ENCODE peak calls at places on chromosomes 12 and 14, in nine cellular contexts. One of them, this sample, is unnamed.

GRCh38 chr12:105706973-105707334 is 376.5 kb downstream of the C12orf75 start:
- DNase-seq in EH: no peak
- DNase-seq in NCI-H1092: no peak
- DNase-seq in sigmoid colon: no peak
- DNase-seq in germinal center: no peak
- DNase-seq in activated CD4-positive, alpha-beta T cell treated with anti-CD3 and anti-CD28 coated beads for 4 hours: no peak
- DNase-seq in A549: no peak
- DNase-seq in globus pallidus: no peak
- DNase-seq in lung: no peak
- DNase-seq in this sample: no peak

GRCh38 chr12:116761499-116761898 is 23.4 kb downstream of the RNFT2 start:
- DNase-seq in EH: no peak
- DNase-seq in NCI-H1092: no peak
- DNase-seq in sigmoid colon: peak; percentile 30
- DNase-seq in germinal center: no peak
- DNase-seq in activated CD4-positive, alpha-beta T cell treated with anti-CD3 and anti-CD28 coated beads for 4 hours: no peak
- DNase-seq in A549: no peak
- DNase-seq in globus pallidus: no peak
- DNase-seq in lung: no peak
- DNase-seq in this sample: no peak

GRCh38 chr14:91357731-91358319 is 59.8 kb downstream of the CCDC88C start:
- DNase-seq in EH: no peak
- DNase-seq in NCI-H1092: no peak
- DNase-seq in sigmoid colon: no peak
- DNase-seq in germinal center: no peak
- DNase-seq in activated CD4-positive, alpha-beta T cell treated with anti-CD3 and anti-CD28 coated beads for 4 hours: no peak
- DNase-seq in A549: no peak
- DNase-seq in globus pallidus: no peak
- DNase-seq in lung: no peak
- DNase-seq in this sample: no peak

GRCh38 chr12:132561784-132562156 is 48.6 kb downstream of the LRCOL1 start:
- DNase-seq in EH: peak; percentile 13
- DNase-seq in NCI-H1092: peak; percentile 11
- DNase-seq in sigmoid colon: no peak
- DNase-seq in germinal center: peak; percentile 64
- DNase-seq in activated CD4-positive, alpha-beta T cell treated with anti-CD3 and anti-CD28 coated beads for 4 hours: no peak
- DNase-seq in A549: peak; percentile 75
- DNase-seq in globus pallidus: no peak
- DNase-seq in lung: no peak
- DNase-seq in this sample: peak; percentile 6

GRCh38 chr14:65164068-65164824 is 61.9 kb upstream of the MAX start:
- DNase-seq in EH: peak; percentile 58
- DNase-seq in NCI-H1092: peak; percentile 50
- DNase-seq in sigmoid colon: no peak
- DNase-seq in germinal center: peak; percentile 58
- DNase-seq in activated CD4-positive, alpha-beta T cell treated with anti-CD3 and anti-CD28 coated beads for 4 hours: peak; percentile 36
- DNase-seq in A549: peak; percentile 64
- DNase-seq in globus pallidus: no peak
- DNase-seq in lung: no peak
- DNase-seq in this sample: peak; percentile 18

GRCh38 chr12:71441836-71442566 is 2.4 kb downstream of the LGR5 start:
- DNase-seq in EH: no peak
- DNase-seq in NCI-H1092: no peak
- DNase-seq in sigmoid colon: no peak
- DNase-seq in germinal center: no peak
- DNase-seq in activated CD4-positive, alpha-beta T cell treated with anti-CD3 and anti-CD28 coated beads for 4 hours: no peak
- DNase-seq in A549: no peak
- DNase-seq in globus pallidus: peak; percentile 52
- DNase-seq in lung: no peak
- DNase-seq in this sample: no peak

GRCh38 chr14:54567224-54567633 is 301 bp downstream of the SAMD4A start:
- DNase-seq in EH: peak; percentile 49
- DNase-seq in NCI-H1092: no peak
- DNase-seq in sigmoid colon: no peak
- DNase-seq in germinal center: no peak
- DNase-seq in activated CD4-positive, alpha-beta T cell treated with anti-CD3 and anti-CD28 coated beads for 4 hours: no peak
- DNase-seq in A549: no peak
- DNase-seq in globus pallidus: no peak
- DNase-seq in lung: peak; percentile 37
- DNase-seq in this sample: peak; percentile 36

GRCh38 chr12:109766251-109766778 is 52.7 kb downstream of the FAM222A start:
- DNase-seq in EH: no peak
- DNase-seq in NCI-H1092: no peak
- DNase-seq in sigmoid colon: peak; percentile 53
- DNase-seq in germinal center: no peak
- DNase-seq in activated CD4-positive, alpha-beta T cell treated with anti-CD3 and anti-CD28 coated beads for 4 hours: no peak
- DNase-seq in A549: no peak
- DNase-seq in globus pallidus: no peak
- DNase-seq in lung: no peak
- DNase-seq in this sample: no peak

GRCh38 chr14:94880805-94881204 is 110.9 kb upstream of the GSC start:
- DNase-seq in EH: no peak
- DNase-seq in NCI-H1092: no peak
- DNase-seq in sigmoid colon: no peak
- DNase-seq in germinal center: no peak
- DNase-seq in activated CD4-positive, alpha-beta T cell treated with anti-CD3 and anti-CD28 coated beads for 4 hours: no peak
- DNase-seq in A549: no peak
- DNase-seq in globus pallidus: no peak
- DNase-seq in lung: no peak
- DNase-seq in this sample: no peak